ENCODE peak calls at places on chromosomes 2 and 18, in six cellular contexts. P is A549, G is endothelial cell of umbilical vein, Z is HepG2, H is K562, J is GM12878. F is an unnamed sample.

GRCh38 chr2:159855153-159856140 is 57.4 kb upstream of the CD302 start:
- DNase-seq in P (no peak), G (peak), Z (no peak), H (no peak), J (no peak), F (peak)

GRCh38 chr2:191691016-191691725 is 13.2 kb downstream of the NABP1 start:
- DNase-seq in P (peak), G (peak), Z (peak), H (peak), J (peak), F (peak)

GRCh38 chr2:66496680-66497420 is 61.9 kb downstream of the MEIS1 start:
- DNase-seq in P (no peak), G (no peak), Z (no peak), H (no peak), J (no peak), F (no peak)

GRCh38 chr2:188324067-188324466 is 32.4 kb downstream of the GULP1 start:
- DNase-seq in P (no peak), G (no peak), Z (no peak), H (no peak), J (no peak), F (no peak)

GRCh38 chr2:65026640-65027464 is 29.4 kb upstream of the CEP68 start:
- DNase-seq in P (no peak), G (no peak), Z (no peak), H (no peak), J (no peak), F (no peak)

GRCh38 chr2:231795525-231796327 is 9.5 kb downstream of the COPS7B start:
- DNase-seq in P (peak), G (peak), Z (peak), H (peak), J (no peak), F (peak)

GRCh38 chr2:231523451-231524266 is 6.6 kb downstream of the NMUR1 start:
- DNase-seq in P (no peak), G (no peak), Z (no peak), H (no peak), J (no peak), F (peak)

GRCh38 chr2:44360749-44361329 is 455 bp downstream of the PREPL start:
- DNase-seq in P (peak), G (no peak), Z (peak), H (peak), J (no peak), F (no peak)

GRCh38 chr2:238160206-238161129 is 1.7 kb downstream of the ERFE start:
- DNase-seq in P (no peak), G (no peak), Z (peak), H (peak), J (no peak), F (peak)

GRCh38 chr2:127829845-127830246 is 18.9 kb upstream of the WDR33 start:
- DNase-seq in P (no peak), G (no peak), Z (no peak), H (no peak), J (peak), F (peak)

GRCh38 chr2:138061961-138062360 is 97.7 kb downstream of the HNMT start:
- DNase-seq in P (no peak), G (no peak), Z (no peak), H (no peak), J (no peak), F (no peak)

DNA sequence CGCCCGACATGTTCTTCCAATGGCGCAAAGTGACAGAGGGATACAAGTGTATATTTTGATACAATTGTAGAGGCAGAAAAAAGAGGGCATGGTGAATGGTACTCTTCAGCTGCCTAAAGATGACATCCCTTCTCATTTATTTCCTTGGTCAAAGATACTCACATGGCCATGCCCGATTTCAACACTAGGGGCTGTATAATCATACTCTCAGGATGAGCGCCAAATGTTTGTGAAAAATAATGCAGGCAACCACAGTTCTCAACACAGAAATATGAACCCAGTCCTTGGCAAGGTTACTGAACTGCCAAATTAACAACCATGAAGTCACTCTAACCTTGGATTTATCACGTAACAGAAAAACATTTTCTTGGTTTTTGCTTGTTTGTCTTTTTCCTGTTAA is 204.4 kb downstream of the CCDC102B start:
- DNase-seq in P (no peak), G (no peak), Z (peak), H (no peak), J (no peak), F (peak)
- TF ChIP-seq CTCF in P (no peak), G (no peak), Z (no peak), H (no peak), J (peak), F (peak)

GRCh38 chr18:55579888-55580287 is 8.1 kb downstream of the TCF4 start:
- DNase-seq in P (no peak), G (no peak), Z (no peak), H (no peak), J (no peak), F (no peak)

GRCh38 chr18:55579471-55579870 is 8.5 kb downstream of the TCF4 start:
- DNase-seq in P (no peak), G (no peak), Z (no peak), H (no peak), J (no peak), F (no peak)

GRCh38 chr18:55575066-55575465 is 12.9 kb downstream of the TCF4 start:
- DNase-seq in P (no peak), G (no peak), Z (no peak), H (no peak), J (no peak), F (no peak)

GRCh38 chr18:55575949-55576348 is 12.0 kb downstream of the TCF4 start:
- DNase-seq in P (no peak), G (no peak), Z (no peak), H (no peak), J (no peak), F (peak)

GRCh38 chr18:55577812-55578539 is 10.0 kb downstream of the TCF4 start:
- DNase-seq in P (no peak), G (no peak), Z (no peak), H (peak), J (no peak), F (peak)
- H3K4me3 ChIP-seq in P (no peak), G (no peak), Z (no peak), H (no peak), J (no peak), F (no peak)

DNA sequence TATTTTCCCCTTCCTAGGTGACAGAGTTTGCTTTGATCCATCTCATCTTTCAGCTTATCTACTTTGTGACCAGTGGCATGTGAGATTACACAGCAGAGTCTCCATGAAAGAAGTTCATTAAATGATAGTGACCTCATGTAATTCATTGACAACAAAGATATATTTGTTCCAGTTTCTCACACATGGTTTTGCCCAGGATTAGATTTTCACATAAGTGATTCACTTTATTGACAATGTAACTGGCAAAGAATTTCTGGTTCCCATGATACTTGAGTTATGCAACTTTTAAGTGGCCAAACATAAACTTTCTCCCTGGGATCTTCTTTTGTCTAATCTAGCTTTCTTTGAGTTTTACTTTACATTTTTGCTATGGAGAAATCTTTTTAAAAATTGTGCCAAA is 50.0 kb downstream of the MC4R start:
- DNase-seq in P (no peak), G (no peak), Z (no peak), H (no peak), J (no peak), F (no peak)
- TF ChIP-seq MYC in P (no peak), G (no peak), Z (no peak), H (no peak), J (no peak), F (no peak)

DNA sequence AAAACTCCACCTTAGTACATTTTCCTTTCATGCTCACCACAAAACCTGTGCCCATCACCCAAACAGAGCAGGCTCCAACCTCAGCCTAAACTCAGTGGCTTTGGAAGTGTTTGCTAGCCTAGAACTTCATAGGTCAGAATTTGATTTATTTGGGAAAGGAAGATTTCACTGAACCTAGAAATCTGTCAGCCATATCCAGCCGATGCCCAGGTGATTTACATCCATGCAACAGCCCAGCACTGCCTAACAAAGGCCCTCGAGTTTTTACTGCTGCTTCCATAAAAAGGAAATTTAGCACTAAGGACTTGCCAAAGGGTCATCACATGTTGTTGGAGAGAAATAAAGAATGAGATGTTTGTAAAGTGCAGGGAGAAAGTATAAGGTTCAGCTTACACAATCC is 614.3 kb downstream of the BCL11A start:
- DNase-seq in P (no peak), G (no peak), Z (no peak), H (no peak), J (no peak), F (no peak)
- TF ChIP-seq CTCF in P (no peak), G (no peak), Z (no peak), H (no peak), J (no peak), F (no peak)

GRCh38 chr2:105490204-105490603 is 91.4 kb upstream of the FHL2 start:
- DNase-seq in P (no peak), G (no peak), Z (no peak), H (no peak), J (no peak), F (no peak)
- H3K4me3 ChIP-seq in P (no peak), G (no peak), Z (no peak), H (no peak), J (no peak), F (no peak)

F was measured in NB4.